ENCODE peak calls at places on chromosomes 3 and 15, in ten cellular contexts. R, B, V, Z, P, U, E, T, S and W are unnamed samples.

GRCh38 chr15:97991972-97992541 is 31.6 kb downstream of the ARRDC4 start:
- DNase-seq in R (no peak), B (no peak), V (no peak), Z (no peak), P (no peak), U (no peak), E (no peak), T (no peak), S (no peak), W (no peak)

GRCh38 chr3:153599685-153600084 is 437.7 kb downstream of the RAP2B start:
- DNase-seq in R (peak; percentile 71), B (no peak), V (no peak), Z (no peak), P (no peak), U (peak; percentile 36), E (no peak), T (no peak), S (no peak), W (no peak)

GRCh38 chr3:153348457-153349137 is 186.6 kb downstream of the RAP2B start:
- DNase-seq in R (peak; percentile 37), B (no peak), V (no peak), Z (no peak), P (no peak), U (no peak), E (no peak), T (no peak), S (no peak), W (no peak)

GRCh38 chr15:50993598-50993997 is 85.1 kb downstream of the AP4E1 start:
- DNase-seq in R (no peak), B (no peak), V (no peak), Z (no peak), P (no peak), U (no peak), E (no peak), T (no peak), S (no peak), W (no peak)

GRCh38 chr3:10694194-10694593 is 121.8 kb upstream of the SLC6A11 start:
- DNase-seq in R (no peak), B (no peak), V (no peak), Z (no peak), P (no peak), U (no peak), E (no peak), T (no peak), S (no peak), W (no peak)

GRCh38 chr15:97235285-97235985 is 725.1 kb upstream of the ARRDC4 start:
- DNase-seq in R (no peak), B (peak; percentile 44), V (peak; percentile 75), Z (no peak), P (peak; percentile 5), U (no peak), E (no peak), T (no peak), S (no peak), W (peak; percentile 10)

GRCh38 chr15:52558196-52558595 is 10.6 kb downstream of the ARPP19 start:
- DNase-seq in R (no peak), B (no peak), V (no peak), Z (no peak), P (no peak), U (no peak), E (no peak), T (peak; percentile 42), S (no peak), W (no peak)

GRCh38 chr3:45104715-45105711 is 41.2 kb downstream of the CDCP1 start:
- DNase-seq in R (no peak), B (no peak), V (no peak), Z (no peak), P (no peak), U (no peak), E (no peak), T (no peak), S (no peak), W (no peak)

GRCh38 chr3:183249006-183249718 is 3.9 kb upstream of the B3GNT5 start:
- DNase-seq in R (no peak), B (no peak), V (no peak), Z (no peak), P (peak; percentile 10), U (no peak), E (peak; percentile 28), T (no peak), S (no peak), W (no peak)

GRCh38 chr15:48447657-48448056 is 116.4 kb downstream of the DUT start:
- DNase-seq in R (no peak), B (no peak), V (no peak), Z (no peak), P (no peak), U (no peak), E (no peak), T (no peak), S (no peak), W (no peak)

GRCh38 chr3:148512648-148513047 is 185.1 kb upstream of the AGTR1 start:
- DNase-seq in R (no peak), B (no peak), V (no peak), Z (no peak), P (no peak), U (no peak), E (no peak), T (no peak), S (no peak), W (no peak)

GRCh38 chr3:31762016-31762764 is 218.9 kb downstream of the OSBPL10 start:
- DNase-seq in R (no peak), B (no peak), V (peak; percentile 89), Z (no peak), P (no peak), U (no peak), E (no peak), T (no peak), S (no peak), W (no peak)
- H3K4me3 ChIP-seq in R (no peak overlapping the region), B (no peak overlapping the region), V (no peak overlapping the region), Z (no peak overlapping the region), P (no peak overlapping the region), U (no peak overlapping the region), E (no peak overlapping the region), T (no peak overlapping the region), S (no peak overlapping the region), W (no peak overlapping the region)

GRCh38 chr15:72269739-72270138 is 2.6 kb downstream of the PARP6 start:
- DNase-seq in R (no peak), B (no peak), V (no peak), Z (no peak), P (no peak), U (no peak), E (no peak), T (no peak), S (no peak), W (no peak)

GRCh38 chr15:72271221-72271620 is 1.1 kb downstream of the PARP6 start:
- DNase-seq in R (no peak), B (no peak), V (no peak), Z (no peak), P (no peak), U (no peak), E (no peak), T (no peak), S (no peak), W (no peak)

GRCh38 chr15:72272213-72272996 is at the start of gene PARP6:
- DNase-seq in R (peak; percentile 90), B (peak; percentile 98), V (peak; percentile 98), Z (peak; percentile 100), P (peak; percentile 97), U (peak; percentile 99), E (peak; percentile 99), T (peak; percentile 97), S (peak; percentile 99), W (no peak)

GRCh38 chr15:72271895-72272212 is 500 bp downstream of the PARP6 start:
- DNase-seq in R (no peak), B (no peak), V (peak; percentile 21), Z (no peak), P (peak; percentile 22), U (no peak), E (no peak), T (peak; percentile 21), S (no peak), W (no peak)

GRCh38 chr15:72272997-72273352 is 621 bp upstream of the PARP6 start:
- DNase-seq in R (no peak), B (no peak), V (no peak), Z (no peak), P (no peak), U (no peak), E (no peak), T (no peak), S (no peak), W (no peak)
- TF ChIP-seq CTCF in R (no peak), B (peak; percentile 15), V (no peak), Z (no peak), P (no peak), U (peak; percentile 2), E (peak; percentile 9), T (no peak), S (no peak), W (no peak)

DNA sequence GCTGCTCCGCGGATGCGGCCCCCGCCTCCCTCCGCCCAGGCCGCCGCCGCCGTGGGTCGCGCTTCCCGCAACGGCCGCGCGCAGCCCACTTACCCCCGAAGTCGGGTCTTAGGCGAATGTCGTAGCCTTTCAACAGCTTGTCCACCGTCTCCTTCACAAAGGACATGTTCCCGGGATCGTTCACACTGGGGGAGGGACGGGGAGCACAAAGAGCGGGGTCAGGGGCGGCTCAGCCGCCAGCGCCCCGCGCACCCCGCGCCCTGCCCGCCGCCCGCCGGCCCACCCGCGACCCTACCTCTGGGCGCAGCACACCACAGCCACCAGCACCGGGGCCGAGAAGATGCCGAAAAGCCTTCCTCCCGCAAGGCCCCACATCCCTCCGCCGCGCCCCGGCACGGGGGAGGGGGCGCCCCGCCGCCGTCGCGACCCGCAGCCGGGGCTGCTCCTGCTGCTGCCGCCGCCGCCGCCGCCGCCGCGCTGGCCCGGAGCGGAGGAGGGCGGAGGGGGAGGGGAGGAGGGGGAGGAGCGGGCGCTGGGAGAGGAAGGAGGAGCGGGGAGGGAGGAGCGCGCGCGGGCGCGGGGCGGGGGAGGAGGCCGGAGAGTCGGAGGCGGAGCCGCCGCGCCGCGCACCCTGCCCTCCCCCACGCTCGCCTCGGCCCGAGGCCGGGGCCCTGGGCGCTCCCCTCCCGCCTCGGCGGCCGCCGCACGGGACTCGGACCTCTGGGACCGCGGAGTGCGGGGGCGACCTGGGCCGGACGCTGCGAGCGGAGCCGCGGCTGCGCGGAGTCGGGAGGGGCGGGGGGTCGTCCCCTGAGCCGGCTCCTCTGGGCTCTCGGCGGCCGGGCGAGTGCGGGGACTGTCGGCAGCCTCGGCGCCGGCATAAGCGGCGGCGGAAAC is at the start of gene GABRB3:
- DNase-seq in R (no peak), B (peak; percentile 46), V (peak; percentile 56), Z (peak; percentile 75), P (no peak), U (no peak), E (no peak), T (no peak), S (no peak), W (no peak)
- H3K4me3 ChIP-seq in R (no peak within 1 kb of the TSS), B (peak within 1 kb of the TSS; percentile 33), V (peak within 1 kb of the TSS; percentile 40), Z (peak within 1 kb of the TSS; percentile 23), P (no peak within 1 kb of the TSS), U (peak within 1 kb of the TSS; percentile 55), E (no peak within 1 kb of the TSS), T (no peak within 1 kb of the TSS), S (no peak within 1 kb of the TSS), W (peak within 1 kb of the TSS; percentile 23)

GRCh38 chr15:34721802-34722795 is 32.7 kb downstream of the GJD2 start:
- DNase-seq in R (peak; percentile 52), B (peak; percentile 70), V (peak; percentile 93), Z (no peak), P (no peak), U (peak; percentile 67), E (peak; percentile 63), T (peak; percentile 22), S (peak; percentile 56), W (no peak)
- TF ChIP-seq CTCF in R (peak; percentile 27), B (no peak), V (peak; percentile 7), Z (no peak), P (no peak), U (no peak), E (no peak), T (no peak), S (no peak), W (no peak)